ENCODE peak calls at places on chromosome 4, in five cellular contexts. One of them, this sample, is unnamed.

GRCh38 chr4:153110739-153111138 is 93.5 kb upstream of the TRIM2 start:
- DNase-seq in K562: no peak
- DNase-seq in kidney: peak; percentile 80
- DNase-seq in CD8-positive, alpha-beta T cell: no peak
- DNase-seq in endothelial cell of umbilical vein: no peak
- DNase-seq in this sample: no peak

GRCh38 chr4:146641762-146642161 is 3.1 kb downstream of the POU4F2 start:
- DNase-seq in kidney: no peak
- DNase-seq in K562: no peak
- DNase-seq in endothelial cell of umbilical vein: no peak
- DNase-seq in CD8-positive, alpha-beta T cell: no peak
- DNase-seq in this sample: no peak

GRCh38 chr4:155889036-155889793 is 14.3 kb upstream of the TDO2 start:
- DNase-seq in K562: no peak
- DNase-seq in CD8-positive, alpha-beta T cell: no peak
- DNase-seq in endothelial cell of umbilical vein: peak; percentile 11
- DNase-seq in kidney: no peak
- DNase-seq in this sample: no peak

GRCh38 chr4:121421594-121421993 is 40.8 kb upstream of the QRFPR start:
- DNase-seq in kidney: no peak
- DNase-seq in K562: no peak
- DNase-seq in endothelial cell of umbilical vein: no peak
- DNase-seq in CD8-positive, alpha-beta T cell: no peak
- DNase-seq in this sample: no peak

GRCh38 chr4:60726779-60727178 is 473.3 kb upstream of the ADGRL3 start:
- DNase-seq in kidney: no peak
- DNase-seq in CD8-positive, alpha-beta T cell: no peak
- DNase-seq in endothelial cell of umbilical vein: no peak
- DNase-seq in K562: no peak
- DNase-seq in this sample: no peak

GRCh38 chr4:7658297-7659204 is 223.8 kb upstream of the PSAPL1 start:
- DNase-seq in CD8-positive, alpha-beta T cell: no peak
- DNase-seq in K562: no peak
- DNase-seq in endothelial cell of umbilical vein: no peak
- DNase-seq in kidney: no peak
- DNase-seq in this sample: no peak

GRCh38 chr4:139223682-139224317 is 46.8 kb upstream of the ELF2 start:
- DNase-seq in kidney: no peak
- DNase-seq in endothelial cell of umbilical vein: peak; percentile 33
- DNase-seq in K562: no peak
- DNase-seq in CD8-positive, alpha-beta T cell: no peak
- DNase-seq in this sample: no peak

GRCh38 chr4:121690001-121690400 is 6.8 kb downstream of the ANXA5 start:
- DNase-seq in CD8-positive, alpha-beta T cell: no peak
- DNase-seq in kidney: no peak
- DNase-seq in K562: no peak
- DNase-seq in endothelial cell of umbilical vein: peak; percentile 43
- DNase-seq in this sample: no peak

GRCh38 chr4:15198070-15198727 is 195.9 kb downstream of the CPEB2 start:
- DNase-seq in K562: no peak
- DNase-seq in CD8-positive, alpha-beta T cell: no peak
- DNase-seq in endothelial cell of umbilical vein: no peak
- DNase-seq in kidney: no peak
- DNase-seq in this sample: no peak

GRCh38 chr4:173014113-173014558 is 154.5 kb upstream of the GALNT7 start:
- DNase-seq in K562: no peak
- DNase-seq in endothelial cell of umbilical vein: peak; percentile 85
- DNase-seq in kidney: no peak
- DNase-seq in CD8-positive, alpha-beta T cell: no peak
- DNase-seq in this sample: no peak

GRCh38 chr4:73481356-73481755 is at the start of gene AFM:
- DNase-seq in CD8-positive, alpha-beta T cell: no peak
- DNase-seq in kidney: no peak
- DNase-seq in K562: no peak
- DNase-seq in endothelial cell of umbilical vein: no peak
- DNase-seq in this sample: no peak

GRCh38 chr4:184331155-184331995 is 113.7 kb upstream of the ENPP6 start:
- DNase-seq in CD8-positive, alpha-beta T cell: no peak
- DNase-seq in K562: no peak
- DNase-seq in endothelial cell of umbilical vein: no peak
- DNase-seq in kidney: no peak
- DNase-seq in this sample: no peak

DNA sequence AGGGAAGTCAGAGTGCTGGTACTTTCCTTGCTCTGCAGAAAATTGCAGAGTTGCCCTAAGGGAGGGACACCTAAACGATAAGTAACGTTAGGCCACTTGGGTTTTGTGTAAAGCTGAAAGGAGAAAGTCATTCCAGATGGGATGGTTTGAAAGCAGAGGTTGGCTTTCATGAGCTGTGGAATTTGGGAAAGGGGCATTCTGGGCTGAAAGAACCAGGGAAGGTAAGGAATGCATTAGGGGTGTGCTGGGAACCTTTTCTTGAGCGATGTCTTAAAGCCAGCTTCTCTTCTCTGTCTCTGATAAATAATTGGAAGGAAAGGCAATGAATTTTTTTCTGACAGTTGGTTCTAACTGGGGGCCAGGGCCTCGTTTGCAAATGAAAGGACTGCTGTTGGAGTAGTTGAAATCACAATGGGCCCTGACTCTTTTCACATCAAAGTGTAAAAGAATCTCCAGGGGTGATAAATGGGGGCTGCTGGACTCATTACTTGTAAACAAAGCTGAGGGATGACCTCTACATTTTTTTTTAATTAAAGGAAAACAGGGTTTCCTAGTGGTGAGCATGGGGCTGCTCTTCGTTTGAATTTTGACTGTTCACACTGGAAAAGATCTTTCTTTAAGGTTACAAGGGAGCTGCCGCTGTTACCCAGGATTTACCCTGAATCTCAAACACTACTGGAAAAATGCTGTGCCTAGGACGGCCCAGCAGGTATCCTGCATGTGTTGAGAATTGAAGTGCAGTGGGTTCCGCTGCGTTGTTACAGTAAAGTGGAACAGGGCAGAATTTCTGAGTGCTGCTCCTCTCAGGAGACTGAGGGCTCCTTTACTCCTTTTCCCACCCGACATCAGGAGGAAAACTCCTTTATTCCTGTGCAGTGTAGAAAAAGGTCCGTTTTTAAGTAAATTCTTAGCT is 25.0 kb downstream of the AFF1 start:
- DNase-seq in K562: no peak
- DNase-seq in endothelial cell of umbilical vein: no peak
- DNase-seq in CD8-positive, alpha-beta T cell: no peak
- DNase-seq in kidney: no peak
- DNase-seq in this sample: no peak
- H3K4me3 ChIP-seq in K562: no peak overlapping the region
- H3K4me3 ChIP-seq in endothelial cell of umbilical vein: no peak overlapping the region
- H3K4me3 ChIP-seq in CD8-positive, alpha-beta T cell: no peak overlapping the region
- H3K4me3 ChIP-seq in kidney: no peak overlapping the region
- H3K4me3 ChIP-seq in this sample: no peak overlapping the region

GRCh38 chr4:22363071-22363470 is 152.8 kb downstream of the ADGRA3 start:
- DNase-seq in K562: no peak
- DNase-seq in CD8-positive, alpha-beta T cell: no peak
- DNase-seq in endothelial cell of umbilical vein: no peak
- DNase-seq in kidney: no peak
- DNase-seq in this sample: no peak

GRCh38 chr4:22356996-22357596 is 158.8 kb downstream of the ADGRA3 start:
- DNase-seq in kidney: no peak
- DNase-seq in CD8-positive, alpha-beta T cell: no peak
- DNase-seq in endothelial cell of umbilical vein: peak; percentile 4
- DNase-seq in K562: no peak
- DNase-seq in this sample: no peak
- TF ChIP-seq CTCF in kidney: peak; percentile 26
- TF ChIP-seq CTCF in CD8-positive, alpha-beta T cell: no peak
- TF ChIP-seq CTCF in endothelial cell of umbilical vein: peak; percentile 16
- TF ChIP-seq CTCF in K562: no peak
- TF ChIP-seq CTCF in this sample: no peak

DNA sequence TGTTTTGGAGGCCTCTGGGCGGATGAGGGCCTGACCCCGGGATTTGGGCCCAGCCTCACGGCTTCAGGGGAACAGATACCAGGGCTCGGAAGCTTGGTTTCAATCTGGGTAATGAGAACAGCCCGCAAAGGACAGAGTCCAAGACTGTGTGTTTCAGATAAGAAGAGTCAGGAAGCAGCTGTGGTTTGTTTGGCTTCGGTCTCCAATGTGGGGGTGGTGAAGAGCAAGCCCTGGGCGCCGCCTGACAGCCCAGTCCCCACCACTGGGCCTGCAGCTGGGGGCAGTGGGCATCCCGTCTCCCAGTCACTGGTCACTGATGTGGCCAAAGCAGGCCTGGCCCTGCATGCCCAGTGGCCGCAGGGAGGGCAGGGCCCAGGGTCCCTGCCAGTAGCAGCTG is 9.1 kb downstream of the WFS1 start:
- DNase-seq in endothelial cell of umbilical vein: peak; percentile 96
- DNase-seq in CD8-positive, alpha-beta T cell: no peak
- DNase-seq in kidney: peak; percentile 84
- DNase-seq in K562: peak; percentile 34
- DNase-seq in this sample: no peak
- H3K4me1 ChIP-seq in endothelial cell of umbilical vein: peaks cover 23% of the 10 kb centered on the region
- H3K4me1 ChIP-seq in CD8-positive, alpha-beta T cell: peaks cover 13% of the 10 kb centered on the region
- H3K4me1 ChIP-seq in kidney: no peaks in the 10 kb centered on the region
- H3K4me1 ChIP-seq in K562: peaks cover 5% of the 10 kb centered on the region
- H3K4me1 ChIP-seq in this sample: peaks cover 63% of the 10 kb centered on the region

DNA sequence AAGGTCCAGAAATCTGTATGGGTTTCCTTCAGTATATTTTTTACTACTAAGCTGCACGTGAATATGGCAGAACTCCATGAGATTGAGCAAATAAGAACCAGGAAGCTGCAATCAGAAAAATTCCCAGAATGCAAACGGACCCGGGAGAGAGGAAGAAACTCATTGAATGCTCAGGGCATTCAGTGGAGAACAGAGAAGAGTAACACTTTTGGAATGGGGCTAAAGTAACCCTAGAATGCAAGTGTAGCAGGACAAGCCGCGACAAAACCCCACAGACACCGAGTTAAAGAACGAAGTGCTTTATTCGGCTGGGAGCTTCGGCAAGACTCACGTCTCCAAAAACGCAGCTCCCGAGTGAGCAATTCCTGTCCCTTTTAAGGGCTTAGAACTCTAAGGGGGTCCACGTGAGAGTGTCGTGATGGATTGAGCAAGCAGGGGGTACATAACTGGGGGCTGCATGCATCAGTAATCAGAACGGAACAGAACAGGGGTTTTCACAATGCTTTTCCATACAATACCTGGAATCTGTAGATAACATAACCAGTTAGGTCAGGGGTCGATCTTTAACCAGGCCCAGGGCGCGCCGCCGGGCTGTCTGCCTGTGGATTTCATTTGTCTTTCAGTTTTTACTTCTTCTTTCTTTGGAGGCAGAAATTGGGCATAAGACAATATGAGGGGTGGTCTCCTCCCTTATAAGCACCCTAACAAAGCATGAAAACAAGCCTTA is 56.4 kb downstream of the RAB28 start:
- DNase-seq in endothelial cell of umbilical vein: no peak
- DNase-seq in K562: no peak
- DNase-seq in CD8-positive, alpha-beta T cell: no peak
- DNase-seq in kidney: no peak
- DNase-seq in this sample: no peak
- H3K4me3 ChIP-seq in endothelial cell of umbilical vein: no peak overlapping the region
- H3K4me3 ChIP-seq in K562: no peak overlapping the region
- H3K4me3 ChIP-seq in CD8-positive, alpha-beta T cell: no peak overlapping the region
- H3K4me3 ChIP-seq in kidney: no peak overlapping the region
- H3K4me3 ChIP-seq in this sample: no peak overlapping the region

GRCh38 chr4:147842573-147842972 is 110.7 kb downstream of the ARHGAP10 start:
- DNase-seq in kidney: no peak
- DNase-seq in endothelial cell of umbilical vein: no peak
- DNase-seq in CD8-positive, alpha-beta T cell: no peak
- DNase-seq in K562: peak; percentile 19
- DNase-seq in this sample: no peak

GRCh38 chr4:147840846-147841732 is 109.2 kb downstream of the ARHGAP10 start:
- DNase-seq in endothelial cell of umbilical vein: peak; percentile 27
- DNase-seq in kidney: no peak
- DNase-seq in K562: no peak
- DNase-seq in CD8-positive, alpha-beta T cell: no peak
- DNase-seq in this sample: no peak

GRCh38 chr4:147846318-147847135 is 114.6 kb downstream of the ARHGAP10 start:
- DNase-seq in K562: no peak
- DNase-seq in CD8-positive, alpha-beta T cell: no peak
- DNase-seq in endothelial cell of umbilical vein: peak; percentile 69
- DNase-seq in kidney: no peak
- DNase-seq in this sample: no peak

GRCh38 chr4:147839651-147840050 is 107.8 kb downstream of the ARHGAP10 start:
- DNase-seq in CD8-positive, alpha-beta T cell: no peak
- DNase-seq in endothelial cell of umbilical vein: no peak
- DNase-seq in kidney: no peak
- DNase-seq in K562: no peak
- DNase-seq in this sample: no peak

GRCh38 chr4:147843162-147843561 is 111.3 kb downstream of the ARHGAP10 start:
- DNase-seq in kidney: no peak
- DNase-seq in CD8-positive, alpha-beta T cell: no peak
- DNase-seq in K562: peak; percentile 51
- DNase-seq in endothelial cell of umbilical vein: no peak
- DNase-seq in this sample: no peak
- TF ChIP-seq CTCF in kidney: no peak
- TF ChIP-seq CTCF in CD8-positive, alpha-beta T cell: no peak
- TF ChIP-seq CTCF in K562: peak; percentile 44
- TF ChIP-seq CTCF in endothelial cell of umbilical vein: no peak
- TF ChIP-seq CTCF in this sample: no peak

DNA sequence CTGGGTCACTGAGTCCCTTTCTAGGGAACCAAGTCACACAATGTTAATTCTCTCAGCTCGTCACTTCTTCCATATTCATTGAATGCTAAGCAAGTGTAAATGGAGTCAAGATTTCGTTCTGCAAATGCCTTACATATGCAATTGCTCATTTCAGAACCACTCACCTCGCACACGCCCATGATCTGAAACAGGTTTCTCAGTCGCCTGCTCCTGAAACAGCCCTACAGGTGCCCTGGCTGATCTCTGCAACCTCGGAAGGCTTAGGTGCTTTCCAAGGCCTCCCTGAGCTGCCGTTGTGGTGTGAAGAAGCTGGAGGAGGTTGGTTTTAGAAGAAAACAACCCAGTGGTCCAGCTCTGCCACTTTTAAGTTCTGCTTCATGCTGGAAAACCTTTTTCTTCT is 100.8 kb upstream of the MSX1 start:
- DNase-seq in K562: no peak
- DNase-seq in CD8-positive, alpha-beta T cell: no peak
- DNase-seq in endothelial cell of umbilical vein: no peak
- DNase-seq in kidney: no peak
- DNase-seq in this sample: no peak
- H3K4me1 ChIP-seq in K562: no peaks in the 10 kb centered on the region
- H3K4me1 ChIP-seq in CD8-positive, alpha-beta T cell: peaks cover 8% of the 10 kb centered on the region
- H3K4me1 ChIP-seq in endothelial cell of umbilical vein: no peaks in the 10 kb centered on the region
- H3K4me1 ChIP-seq in kidney: no peaks in the 10 kb centered on the region
- H3K4me1 ChIP-seq in this sample: no peaks in the 10 kb centered on the region

GRCh38 chr4:25158817-25159216 is 1.4 kb downstream of the SEPSECS start:
- DNase-seq in endothelial cell of umbilical vein: no peak
- DNase-seq in kidney: no peak
- DNase-seq in CD8-positive, alpha-beta T cell: no peak
- DNase-seq in K562: no peak
- DNase-seq in this sample: no peak
- H3K4me3 ChIP-seq in endothelial cell of umbilical vein: no peak overlapping the region
- H3K4me3 ChIP-seq in kidney: peak overlapping the region; percentile 98
- H3K4me3 ChIP-seq in CD8-positive, alpha-beta T cell: no peak overlapping the region
- H3K4me3 ChIP-seq in K562: no peak overlapping the region
- H3K4me3 ChIP-seq in this sample: no peak overlapping the region

This sample was measured in upper lobe of right lung.